ENCODE peak calls at places on chromosomes 12 and 14, in seven cellular contexts. W, J, S, U, M, L and D are unnamed samples.

GRCh38 chr12:62543741-62544140 is 77.1 kb downstream of the MON2 start:
- DNase-seq in W (no peak), J (no peak), S (no peak), U (no peak), M (no peak), L (no peak), D (no peak)

GRCh38 chr14:31297701-31298344 is 90.2 kb upstream of the HECTD1 start:
- DNase-seq in W (no peak), J (peak), S (peak), U (peak), M (peak), L (peak), D (peak)

GRCh38 chr14:91415794-91416743 is 1.6 kb downstream of the CCDC88C start:
- DNase-seq in W (no peak), J (no peak), S (no peak), U (no peak), M (no peak), L (peak), D (peak)

GRCh38 chr12:111367661-111368221 is 1.2 kb downstream of the PHETA1 start:
- DNase-seq in W (peak), J (peak), S (peak), U (peak), M (peak), L (peak), D (no peak)

GRCh38 chr14:52071675-52072074 is 2.8 kb upstream of the NID2 start:
- DNase-seq in W (no peak), J (no peak), S (peak), U (peak), M (peak), L (peak), D (no peak)

GRCh38 chr14:106507354-106507753 is 981.0 kb downstream of the TMEM121 start:
- DNase-seq in W (no peak), J (no peak), S (no peak), U (no peak), M (no peak), L (no peak), D (no peak)

GRCh38 chr14:26444745-26445144 is 153.1 kb downstream of the NOVA1 start:
- DNase-seq in W (peak), J (peak), S (peak), U (peak), M (no peak), L (peak), D (peak)

GRCh38 chr12:122788387-122788786 is 14.0 kb downstream of the CCDC62 start:
- DNase-seq in W (no peak), J (peak), S (peak), U (peak), M (no peak), L (peak), D (peak)

GRCh38 chr12:75784591-75784990 is 247.0 kb downstream of the PHLDA1 start:
- DNase-seq in W (no peak), J (peak), S (peak), U (peak), M (no peak), L (peak), D (peak)

GRCh38 chr14:72599579-72600470 is 294.1 kb downstream of the DPF3 start:
- DNase-seq in W (no peak), J (no peak), S (peak), U (no peak), M (peak), L (no peak), D (no peak)

GRCh38 chr14:67240168-67240932 is 885 bp upstream of the PALS1 start:
- DNase-seq in W (peak), J (peak), S (peak), U (peak), M (no peak), L (peak), D (peak)

GRCh38 chr14:52124791-52125661 is 56.2 kb upstream of the NID2 start:
- DNase-seq in W (no peak), J (peak), S (peak), U (peak), M (peak), L (peak), D (peak)

GRCh38 chr14:99793213-99794155 is at the start of gene EML1:
- DNase-seq in W (peak), J (peak), S (peak), U (peak), M (peak), L (peak), D (peak)

GRCh38 chr12:65327207-65328076 is 49.0 kb downstream of the MSRB3 start:
- DNase-seq in W (no peak), J (peak), S (peak), U (peak), M (no peak), L (no peak), D (no peak)

GRCh38 chr12:75818863-75819262 is 212.7 kb downstream of the PHLDA1 start:
- DNase-seq in W (no peak), J (no peak), S (no peak), U (peak), M (no peak), L (no peak), D (no peak)

GRCh38 chr12:72230589-72230988 is 41.6 kb upstream of the TRHDE start:
- DNase-seq in W (no peak), J (peak), S (peak), U (peak), M (no peak), L (peak), D (no peak)

GRCh38 chr12:10365716-10366433 is 24.0 kb downstream of the KLRK1 start:
- DNase-seq in W (no peak), J (peak), S (peak), U (peak), M (no peak), L (peak), D (no peak)

GRCh38 chr14:58488550-58488949 is 61.0 kb downstream of the KIAA0586 start:
- DNase-seq in W (peak), J (peak), S (peak), U (peak), M (peak), L (peak), D (peak)

GRCh38 chr12:55789893-55790292 is 27.6 kb downstream of the SARNP start:
- DNase-seq in W (no peak), J (no peak), S (no peak), U (no peak), M (no peak), L (no peak), D (no peak)

GRCh38 chr12:131916306-131917138 is 12.6 kb upstream of the PUS1 start:
- DNase-seq in W (no peak), J (no peak), S (no peak), U (no peak), M (peak), L (no peak), D (no peak)

GRCh38 chr14:100654025-100654813 is 67.0 kb upstream of the BEGAIN start:
- DNase-seq in W (no peak), J (no peak), S (no peak), U (no peak), M (peak), L (no peak), D (no peak)

GRCh38 chr12:121883315-121883660 is 5.3 kb upstream of the PSMD9 start:
- DNase-seq in W (no peak), J (no peak), S (no peak), U (no peak), M (no peak), L (peak), D (no peak)

GRCh38 chr14:95300002-95300696 is 19.6 kb downstream of the CLMN start:
- DNase-seq in W (no peak), J (no peak), S (no peak), U (no peak), M (no peak), L (no peak), D (no peak)

GRCh38 chr12:41339784-41340183 is 151.7 kb downstream of the PDZRN4 start:
- DNase-seq in W (no peak), J (no peak), S (no peak), U (no peak), M (no peak), L (no peak), D (no peak)

GRCh38 chr12:31482816-31483215 is 108.1 kb downstream of the DENND5B start:
- DNase-seq in W (no peak), J (peak), S (peak), U (peak), M (peak), L (no peak), D (peak)

GRCh38 chr12:5480218-5480952 is 48.5 kb downstream of the NTF3 start:
- DNase-seq in W (no peak), J (no peak), S (no peak), U (peak), M (no peak), L (no peak), D (no peak)

GRCh38 chr12:128810182-128811127 is 13.3 kb downstream of the SLC15A4 start:
- DNase-seq in W (no peak), J (no peak), S (no peak), U (no peak), M (peak), L (no peak), D (no peak)

GRCh38 chr14:99191663-99192621 is 80.1 kb downstream of the BCL11B start:
- DNase-seq in W (no peak), J (peak), S (peak), U (peak), M (peak), L (peak), D (peak)

GRCh38 chr14:26293909-26294308 is 303.9 kb downstream of the NOVA1 start:
- DNase-seq in W (no peak), J (no peak), S (no peak), U (no peak), M (no peak), L (no peak), D (no peak)

GRCh38 chr14:65709576-65709975 is 297.0 kb downstream of the FUT8 start:
- DNase-seq in W (no peak), J (no peak), S (peak), U (no peak), M (no peak), L (no peak), D (no peak)

GRCh38 chr12:51678086-51678724 is 87.2 kb downstream of the SCN8A start:
- DNase-seq in W (peak), J (peak), S (peak), U (peak), M (peak), L (peak), D (peak)
- TF ChIP-seq CTCF in W (peak), J (peak), S (peak), U (peak), M (peak), L (peak), D (peak)

GRCh38 chr12:47551426-47551851 is 154.4 kb downstream of the RPAP3 start:
- DNase-seq in W (no peak), J (no peak), S (peak), U (peak), M (no peak), L (peak), D (no peak)

GRCh38 chr12:47549258-47549657 is 156.6 kb downstream of the RPAP3 start:
- DNase-seq in W (no peak), J (no peak), S (peak), U (no peak), M (no peak), L (peak), D (peak)

GRCh38 chr12:47545938-47546609 is 159.8 kb downstream of the RPAP3 start:
- DNase-seq in W (no peak), J (no peak), S (peak), U (no peak), M (no peak), L (no peak), D (no peak)

DNA sequence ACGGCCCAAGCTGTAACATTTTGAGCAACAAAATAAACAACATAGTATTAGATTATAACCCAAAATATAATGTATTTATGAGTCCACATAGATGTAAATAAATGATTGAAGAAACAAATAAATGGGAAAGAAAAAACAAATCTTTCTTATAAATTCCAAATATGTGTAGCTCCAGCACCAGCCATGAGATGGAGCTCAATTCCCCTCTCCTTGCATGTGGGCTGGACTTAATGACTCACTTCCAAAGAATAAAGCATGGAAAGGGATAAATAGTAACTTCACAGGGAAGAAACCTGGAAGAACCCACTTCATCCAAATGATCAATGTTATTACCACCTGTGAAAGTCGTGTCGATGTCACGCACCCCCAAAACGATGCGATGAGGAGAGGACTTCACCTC is 158.8 kb downstream of the RPAP3 start:
- DNase-seq in W (peak), J (peak), S (peak), U (peak), M (peak), L (peak), D (peak)
- TF ChIP-seq CTCF in W (no peak), J (peak), S (peak), U (peak), M (peak), L (peak), D (no peak)

GRCh38 chr12:108066583-108067234 is 62.4 kb upstream of the WSCD2 start:
- DNase-seq in W (no peak), J (no peak), S (no peak), U (no peak), M (no peak), L (no peak), D (no peak)

GRCh38 chr12:108065061-108065460 is 64.0 kb upstream of the WSCD2 start:
- DNase-seq in W (no peak), J (no peak), S (no peak), U (no peak), M (no peak), L (no peak), D (no peak)

DNA sequence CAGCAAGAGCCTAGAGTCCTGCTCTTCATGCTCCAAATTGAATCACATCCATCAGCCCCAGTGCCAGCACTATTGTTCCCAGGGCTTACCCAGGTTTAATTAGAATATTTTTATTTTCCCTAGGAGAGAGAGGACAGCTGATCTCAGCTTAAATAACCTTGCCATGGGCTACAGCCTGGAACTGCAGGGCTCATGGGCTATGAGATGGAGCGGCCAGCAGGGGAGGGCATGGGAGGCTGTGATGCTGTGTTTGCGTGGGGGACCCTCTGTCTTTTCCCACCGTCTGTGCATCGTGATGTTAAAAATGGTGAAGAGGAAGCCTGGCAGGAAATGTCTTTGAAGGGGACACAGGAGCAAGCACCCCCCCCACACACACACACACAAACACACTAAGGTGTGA is 59.3 kb upstream of the WSCD2 start:
- DNase-seq in W (no peak), J (no peak), S (no peak), U (no peak), M (no peak), L (no peak), D (no peak)
- TF ChIP-seq CTCF in W (no peak), J (no peak), S (no peak), U (no peak), M (no peak), L (no peak), D (no peak)

GRCh38 chr12:100225491-100225890 is 24.9 kb downstream of the ACTR6 start:
- DNase-seq in W (no peak), J (no peak), S (no peak), U (no peak), M (no peak), L (peak), D (peak)

GRCh38 chr12:100234166-100234565 is 32.7 kb downstream of the DEPDC4 start:
- DNase-seq in W (no peak), J (peak), S (peak), U (peak), M (peak), L (peak), D (peak)

GRCh38 chr12:100229876-100230275 is 29.3 kb downstream of the ACTR6 start:
- DNase-seq in W (no peak), J (no peak), S (no peak), U (no peak), M (no peak), L (peak), D (peak)

GRCh38 chr12:100234591-100235304 is 32.1 kb downstream of the DEPDC4 start:
- DNase-seq in W (no peak), J (peak), S (peak), U (peak), M (peak), L (peak), D (peak)

GRCh38 chr12:100229036-100229635 is 28.5 kb downstream of the ACTR6 start:
- DNase-seq in W (no peak), J (no peak), S (peak), U (peak), M (no peak), L (peak), D (peak)
- TF ChIP-seq CTCF in W (no peak), J (peak), S (no peak), U (peak), M (peak), L (peak), D (peak)

GRCh38 chr12:79168687-79169086 is 304.1 kb downstream of the SYT1 start:
- DNase-seq in W (no peak), J (no peak), S (no peak), U (no peak), M (no peak), L (no peak), D (no peak)

GRCh38 chr12:79174656-79175055 is 310.1 kb downstream of the SYT1 start:
- DNase-seq in W (no peak), J (peak), S (peak), U (peak), M (no peak), L (peak), D (peak)
- TF ChIP-seq CTCF in W (no peak), J (peak), S (peak), U (peak), M (peak), L (peak), D (peak)

GRCh38 chr14:53285064-53285463 is 131.9 kb upstream of the DDHD1 start:
- DNase-seq in W (no peak), J (no peak), S (no peak), U (no peak), M (no peak), L (no peak), D (no peak)

GRCh38 chr14:53285806-53286205 is 132.7 kb upstream of the DDHD1 start:
- DNase-seq in W (no peak), J (no peak), S (no peak), U (no peak), M (no peak), L (peak), D (peak)
- TF ChIP-seq CTCF in W (no peak), J (no peak), S (peak), U (no peak), M (no peak), L (no peak), D (no peak)

GRCh38 chr12:124375141-124375788 is 80.4 kb downstream of the RFLNA start:
- DNase-seq in W (no peak), J (no peak), S (no peak), U (no peak), M (no peak), L (no peak), D (no peak)
- TF ChIP-seq CTCF in W (no peak), J (no peak), S (no peak), U (no peak), M (no peak), L (peak), D (peak)

GRCh38 chr12:6938353-6939186 is 5.0 kb upstream of the RNU7-1 start:
- DNase-seq in W (no peak), J (no peak), S (no peak), U (no peak), M (no peak), L (no peak), D (no peak)
- TF ChIP-seq CTCF in W (no peak), J (no peak), S (no peak), U (no peak), M (no peak), L (no peak), D (no peak)

DNA sequence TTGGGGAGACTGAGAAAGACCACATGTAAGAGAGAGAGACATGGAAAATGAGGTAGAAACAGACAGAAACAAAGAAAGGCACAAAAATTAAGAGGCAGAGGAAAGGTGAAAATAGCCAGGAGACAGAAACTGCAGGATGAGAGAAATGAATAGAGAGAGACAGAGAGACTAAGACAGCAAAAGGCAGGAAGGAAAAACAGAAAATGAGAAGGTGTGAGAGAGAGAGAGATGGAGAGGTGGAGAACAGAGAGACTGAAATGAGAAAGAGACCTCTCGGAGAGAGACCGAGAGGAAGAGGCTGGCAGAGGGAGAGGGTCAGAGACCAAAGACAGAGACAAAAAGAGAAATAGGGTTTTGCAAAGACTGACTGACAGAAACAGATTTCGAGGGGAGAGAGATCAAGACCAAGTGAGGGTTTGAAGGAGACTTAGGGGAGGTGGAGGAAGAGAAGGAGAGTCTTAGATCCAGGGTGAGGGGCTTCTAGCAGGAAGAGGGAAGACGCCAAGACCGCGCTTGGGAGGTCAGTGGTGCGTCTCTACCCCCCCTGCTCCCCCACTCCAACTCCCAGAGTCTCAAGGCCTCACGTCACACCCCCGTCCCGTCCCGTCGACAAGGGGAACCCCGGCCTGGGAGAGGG is 1.1 kb upstream of the AQP5 start:
- DNase-seq in W (no peak), J (no peak), S (no peak), U (no peak), M (peak), L (no peak), D (no peak)
- TF ChIP-seq CTCF in W (no peak), J (no peak), S (no peak), U (no peak), M (no peak), L (no peak), D (no peak)